ENCODE peak calls at places on chromosomes 6 and 20, in ten cellular contexts. One of them, this sample, is unnamed.
A peak's percentile ranks its signal among the peaks of the same experiment; 100 is the strongest.

GRCh38 chr6:11381801-11382513 is 149.5 kb upstream of the NEDD9 start:
- DNase-seq in adrenal gland: peak; percentile 31
- DNase-seq in esophagus squamous epithelium: peak; percentile 19
- DNase-seq in IMR-90: no peak
- DNase-seq in HCT116: no peak
- DNase-seq in A549: no peak
- DNase-seq in ovary: no peak
- DNase-seq in prostate gland: no peak
- DNase-seq in stomach: peak; percentile 43
- DNase-seq in transverse colon: peak; percentile 62
- DNase-seq in this sample: no peak

GRCh38 chr20:37071481-37071911 is 24.3 kb downstream of the RBL1 start:
- DNase-seq in transverse colon: no peak
- DNase-seq in HCT116: no peak
- DNase-seq in A549: no peak
- DNase-seq in stomach: no peak
- DNase-seq in esophagus squamous epithelium: no peak
- DNase-seq in ovary: no peak
- DNase-seq in adrenal gland: no peak
- DNase-seq in IMR-90: peak; percentile 67
- DNase-seq in prostate gland: no peak
- DNase-seq in this sample: no peak

GRCh38 chr6:30130887-30131862 is 4.8 kb upstream of the TRIM40 start:
- DNase-seq in esophagus squamous epithelium: peak; percentile 10
- DNase-seq in stomach: peak; percentile 76
- DNase-seq in HCT116: peak; percentile 76
- DNase-seq in ovary: peak; percentile 52
- DNase-seq in transverse colon: peak; percentile 73
- DNase-seq in prostate gland: peak; percentile 85
- DNase-seq in adrenal gland: peak; percentile 77
- DNase-seq in IMR-90: peak; percentile 85
- DNase-seq in A549: peak; percentile 84
- DNase-seq in this sample: peak; percentile 62

GRCh38 chr6:15952231-15953151 is 176.4 kb upstream of the MYLIP start:
- DNase-seq in esophagus squamous epithelium: no peak
- DNase-seq in IMR-90: no peak
- DNase-seq in prostate gland: no peak
- DNase-seq in A549: no peak
- DNase-seq in transverse colon: no peak
- DNase-seq in HCT116: no peak
- DNase-seq in adrenal gland: no peak
- DNase-seq in stomach: no peak
- DNase-seq in ovary: no peak
- DNase-seq in this sample: no peak

GRCh38 chr6:169156108-169156821 is 97.4 kb downstream of the THBS2 start:
- DNase-seq in HCT116: no peak
- DNase-seq in esophagus squamous epithelium: no peak
- DNase-seq in ovary: no peak
- DNase-seq in adrenal gland: no peak
- DNase-seq in A549: no peak
- DNase-seq in stomach: peak; percentile 7
- DNase-seq in prostate gland: no peak
- DNase-seq in transverse colon: no peak
- DNase-seq in IMR-90: peak; percentile 71
- DNase-seq in this sample: no peak

GRCh38 chr6:55772730-55773129 is 102.7 kb downstream of the BMP5 start:
- DNase-seq in stomach: no peak
- DNase-seq in transverse colon: no peak
- DNase-seq in A549: no peak
- DNase-seq in prostate gland: no peak
- DNase-seq in adrenal gland: no peak
- DNase-seq in esophagus squamous epithelium: no peak
- DNase-seq in IMR-90: no peak
- DNase-seq in HCT116: no peak
- DNase-seq in ovary: no peak
- DNase-seq in this sample: no peak

GRCh38 chr6:156449569-156449968 is 327.6 kb upstream of the ARID1B start:
- DNase-seq in esophagus squamous epithelium: no peak
- DNase-seq in stomach: no peak
- DNase-seq in HCT116: no peak
- DNase-seq in A549: no peak
- DNase-seq in IMR-90: no peak
- DNase-seq in transverse colon: no peak
- DNase-seq in adrenal gland: no peak
- DNase-seq in prostate gland: no peak
- DNase-seq in ovary: no peak
- DNase-seq in this sample: no peak

GRCh38 chr20:51938557-51939324 is 136.4 kb upstream of the SALL4 start:
- DNase-seq in IMR-90: peak; percentile 19
- DNase-seq in esophagus squamous epithelium: no peak
- DNase-seq in transverse colon: no peak
- DNase-seq in prostate gland: no peak
- DNase-seq in adrenal gland: no peak
- DNase-seq in A549: no peak
- DNase-seq in stomach: no peak
- DNase-seq in HCT116: no peak
- DNase-seq in ovary: no peak
- DNase-seq in this sample: no peak

GRCh38 chr20:52432740-52433139 is 241.2 kb upstream of the ZFP64 start:
- DNase-seq in adrenal gland: no peak
- DNase-seq in transverse colon: no peak
- DNase-seq in IMR-90: no peak
- DNase-seq in A549: no peak
- DNase-seq in HCT116: no peak
- DNase-seq in stomach: no peak
- DNase-seq in prostate gland: no peak
- DNase-seq in ovary: no peak
- DNase-seq in esophagus squamous epithelium: no peak
- DNase-seq in this sample: no peak

GRCh38 chr6:27836783-27837635 is 75.2 kb downstream of the OR2B2 start:
- DNase-seq in IMR-90: peak; percentile 87
- DNase-seq in esophagus squamous epithelium: no peak
- DNase-seq in transverse colon: peak; percentile 72
- DNase-seq in HCT116: peak; percentile 76
- DNase-seq in A549: peak; percentile 81
- DNase-seq in stomach: peak; percentile 62
- DNase-seq in adrenal gland: peak; percentile 69
- DNase-seq in ovary: peak; percentile 59
- DNase-seq in prostate gland: peak; percentile 73
- DNase-seq in this sample: peak; percentile 46

GRCh38 chr6:27840572-27840971 is 71.6 kb downstream of the OR2B2 start:
- DNase-seq in adrenal gland: no peak
- DNase-seq in A549: no peak
- DNase-seq in transverse colon: no peak
- DNase-seq in prostate gland: no peak
- DNase-seq in IMR-90: no peak
- DNase-seq in esophagus squamous epithelium: no peak
- DNase-seq in ovary: no peak
- DNase-seq in stomach: no peak
- DNase-seq in HCT116: no peak
- DNase-seq in this sample: no peak

GRCh38 chr6:27837636-27838512 is 74.3 kb downstream of the OR2B2 start:
- DNase-seq in prostate gland: peak; percentile 91
- DNase-seq in transverse colon: peak; percentile 87
- DNase-seq in HCT116: peak; percentile 100
- DNase-seq in adrenal gland: peak; percentile 82
- DNase-seq in stomach: peak; percentile 82
- DNase-seq in A549: peak; percentile 98
- DNase-seq in esophagus squamous epithelium: peak; percentile 42
- DNase-seq in ovary: peak; percentile 84
- DNase-seq in IMR-90: peak; percentile 100
- DNase-seq in this sample: peak; percentile 85

GRCh38 chr6:27836080-27836782 is 76.0 kb downstream of the OR2B2 start:
- DNase-seq in stomach: no peak
- DNase-seq in prostate gland: no peak
- DNase-seq in A549: no peak
- DNase-seq in HCT116: no peak
- DNase-seq in adrenal gland: no peak
- DNase-seq in esophagus squamous epithelium: no peak
- DNase-seq in transverse colon: no peak
- DNase-seq in ovary: no peak
- DNase-seq in IMR-90: no peak
- DNase-seq in this sample: no peak

DNA sequence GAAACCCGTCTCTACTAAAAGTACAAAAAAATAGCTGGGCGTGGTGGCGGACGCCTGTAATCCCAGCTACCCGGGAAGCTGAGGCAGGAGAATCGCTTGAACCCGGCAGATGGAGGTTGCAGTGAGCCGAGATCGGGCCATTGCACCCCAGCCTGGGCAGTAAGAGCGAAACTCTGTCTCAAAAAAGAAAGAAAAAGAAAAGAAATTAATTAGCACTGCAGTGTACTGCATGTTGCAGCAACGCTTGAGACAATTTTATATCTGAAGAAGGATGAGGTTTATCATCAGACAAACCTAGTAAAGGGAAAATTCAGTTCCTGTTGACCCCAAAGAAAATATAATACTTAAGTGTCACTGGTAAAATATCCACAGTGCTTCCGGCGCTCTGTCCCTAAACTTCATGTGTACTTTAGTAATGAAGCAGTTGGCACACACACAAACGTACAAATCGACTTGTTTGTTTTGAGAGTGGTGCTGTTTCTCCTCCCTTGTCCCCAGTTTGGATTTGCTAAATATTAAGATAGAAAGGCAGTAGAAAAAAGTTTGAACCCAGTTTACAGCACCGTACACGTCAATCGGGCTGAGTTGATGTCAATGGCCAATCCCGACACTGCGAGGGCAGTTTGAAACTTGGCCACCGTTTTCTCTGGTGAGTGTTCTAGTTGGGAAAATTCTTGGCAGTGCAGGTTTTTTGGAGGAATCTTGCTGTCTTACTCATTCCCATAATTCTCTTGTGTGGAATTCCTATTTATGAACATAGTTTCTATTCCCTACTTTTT is 72.7 kb downstream of the OR2B2 start:
- DNase-seq in IMR-90: peak; percentile 90
- DNase-seq in prostate gland: peak; percentile 40
- DNase-seq in adrenal gland: peak; percentile 61
- DNase-seq in stomach: peak; percentile 33
- DNase-seq in ovary: peak; percentile 38
- DNase-seq in HCT116: no peak
- DNase-seq in esophagus squamous epithelium: no peak
- DNase-seq in A549: peak; percentile 74
- DNase-seq in transverse colon: peak; percentile 65
- DNase-seq in this sample: no peak
- TF ChIP-seq POLR2A in IMR-90: no peak
- TF ChIP-seq POLR2A in prostate gland: no peak
- TF ChIP-seq POLR2A in adrenal gland: no peak
- TF ChIP-seq POLR2A in stomach: no peak
- TF ChIP-seq POLR2A in ovary: no peak
- TF ChIP-seq POLR2A in HCT116: no peak
- TF ChIP-seq POLR2A in esophagus squamous epithelium: no peak
- TF ChIP-seq POLR2A in A549: no peak
- TF ChIP-seq POLR2A in transverse colon: no peak
- TF ChIP-seq POLR2A in this sample: no peak

DNA sequence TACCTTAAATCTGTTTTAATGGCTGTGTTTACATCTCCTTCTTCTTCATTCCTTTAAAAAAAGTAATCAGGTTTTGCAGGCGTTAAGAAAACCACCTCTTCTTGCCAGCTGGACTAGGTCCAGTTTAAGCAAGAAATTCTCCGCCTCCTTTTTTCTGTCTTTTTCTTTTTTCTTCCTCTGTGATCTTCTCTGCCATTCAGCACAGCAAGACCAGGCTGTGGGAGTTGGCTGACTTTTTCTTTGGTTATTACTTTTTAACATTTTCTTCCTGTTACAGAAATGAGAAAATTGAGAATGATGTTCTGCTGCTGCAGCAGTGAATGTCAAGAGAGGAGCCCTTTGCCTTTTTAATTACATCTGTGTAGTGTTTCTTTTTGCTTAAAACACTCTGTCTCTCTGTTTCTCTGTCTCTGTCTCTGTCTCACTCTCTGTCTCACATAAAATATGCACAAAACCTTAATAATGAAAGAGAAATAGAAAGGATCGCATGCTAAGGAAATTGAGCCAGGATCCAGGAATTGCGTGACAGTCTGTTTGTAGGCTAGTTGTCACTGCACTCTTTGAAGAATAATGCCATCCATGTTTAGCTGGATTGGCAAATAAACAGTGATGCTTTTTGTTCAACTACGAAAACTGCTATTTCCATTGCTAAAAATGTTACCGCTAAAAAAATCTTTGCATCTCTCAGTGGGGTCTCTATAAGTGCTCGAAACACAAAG is 103.1 kb upstream of the SUPT3H start:
- DNase-seq in adrenal gland: no peak
- DNase-seq in IMR-90: no peak
- DNase-seq in stomach: no peak
- DNase-seq in prostate gland: no peak
- DNase-seq in transverse colon: no peak
- DNase-seq in ovary: no peak
- DNase-seq in HCT116: no peak
- DNase-seq in A549: no peak
- DNase-seq in esophagus squamous epithelium: no peak
- DNase-seq in this sample: no peak
- H3K27ac ChIP-seq in adrenal gland: no peak overlapping the region
- H3K27ac ChIP-seq in IMR-90: peak overlapping the region; percentile 26
- H3K27ac ChIP-seq in stomach: no peak overlapping the region
- H3K27ac ChIP-seq in prostate gland: peak overlapping the region; percentile 2
- H3K27ac ChIP-seq in transverse colon: peak overlapping the region; percentile 16
- H3K27ac ChIP-seq in ovary: no peak overlapping the region
- H3K27ac ChIP-seq in HCT116: no peak overlapping the region
- H3K27ac ChIP-seq in A549: no peak overlapping the region
- H3K27ac ChIP-seq in esophagus squamous epithelium: peak overlapping the region; percentile 23
- H3K27ac ChIP-seq in this sample: no peak overlapping the region

DNA sequence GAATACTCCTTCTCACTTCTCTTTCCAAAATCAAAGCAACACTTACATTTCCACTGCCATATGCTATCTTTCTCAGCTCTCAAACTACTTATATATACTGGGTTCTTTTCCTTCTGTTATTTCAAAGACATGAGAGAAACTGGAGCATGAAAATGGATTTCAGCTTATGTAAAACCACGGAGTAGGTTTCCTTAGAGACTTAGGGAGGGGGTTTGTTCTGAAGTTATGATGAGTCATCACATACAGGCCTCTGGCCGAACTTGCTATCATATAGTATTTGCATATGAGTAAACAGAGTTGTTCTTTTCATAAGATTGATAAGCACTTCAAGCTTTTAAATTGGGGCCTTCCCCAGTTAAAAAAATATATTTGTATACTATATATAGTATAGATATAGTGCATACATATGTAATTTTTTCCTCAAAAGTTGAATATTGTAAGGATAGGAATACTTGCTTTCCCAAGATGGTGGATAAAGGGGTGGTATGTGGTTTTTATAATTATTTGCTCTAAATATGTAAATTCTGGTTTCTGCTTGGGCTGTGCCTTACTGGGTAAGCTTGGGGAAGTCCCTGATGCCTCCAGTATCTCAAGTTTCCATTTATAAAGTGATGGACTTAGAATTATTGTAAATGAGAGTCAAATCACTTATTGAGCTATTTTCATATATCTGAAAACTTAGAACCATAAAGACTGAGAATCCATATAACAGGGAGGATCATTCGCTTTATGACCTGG is 273.9 kb downstream of the RFPL4B start:
- DNase-seq in IMR-90: peak; percentile 79
- DNase-seq in transverse colon: no peak
- DNase-seq in prostate gland: no peak
- DNase-seq in adrenal gland: no peak
- DNase-seq in HCT116: no peak
- DNase-seq in esophagus squamous epithelium: no peak
- DNase-seq in stomach: no peak
- DNase-seq in ovary: no peak
- DNase-seq in A549: no peak
- DNase-seq in this sample: no peak
- H3K4me1 ChIP-seq in IMR-90: no peaks in the 10 kb centered on the region
- H3K4me1 ChIP-seq in transverse colon: no peaks in the 10 kb centered on the region
- H3K4me1 ChIP-seq in prostate gland: no peaks in the 10 kb centered on the region
- H3K4me1 ChIP-seq in adrenal gland: no peaks in the 10 kb centered on the region
- H3K4me1 ChIP-seq in HCT116: no peaks in the 10 kb centered on the region
- H3K4me1 ChIP-seq in esophagus squamous epithelium: no peaks in the 10 kb centered on the region
- H3K4me1 ChIP-seq in stomach: no peaks in the 10 kb centered on the region
- H3K4me1 ChIP-seq in ovary: no peaks in the 10 kb centered on the region
- H3K4me1 ChIP-seq in A549: no peaks in the 10 kb centered on the region
- H3K4me1 ChIP-seq in this sample: no peaks in the 10 kb centered on the region

GRCh38 chr6:35302604-35303218 is 5.1 kb downstream of the DEF6 start:
- DNase-seq in ovary: no peak
- DNase-seq in HCT116: peak; percentile 31
- DNase-seq in esophagus squamous epithelium: peak; percentile 56
- DNase-seq in prostate gland: no peak
- DNase-seq in stomach: peak; percentile 69
- DNase-seq in A549: no peak
- DNase-seq in transverse colon: peak; percentile 82
- DNase-seq in IMR-90: peak; percentile 9
- DNase-seq in adrenal gland: peak; percentile 44
- DNase-seq in this sample: peak; percentile 50
- TF ChIP-seq POLR2A in ovary: no peak
- TF ChIP-seq POLR2A in HCT116: no peak
- TF ChIP-seq POLR2A in esophagus squamous epithelium: no peak
- TF ChIP-seq POLR2A in prostate gland: peak; percentile 28
- TF ChIP-seq POLR2A in stomach: no peak
- TF ChIP-seq POLR2A in A549: no peak
- TF ChIP-seq POLR2A in transverse colon: peak; percentile 65
- TF ChIP-seq POLR2A in IMR-90: no peak
- TF ChIP-seq POLR2A in adrenal gland: no peak
- TF ChIP-seq POLR2A in this sample: peak; percentile 18